ENCODE peak calls at places on chromosomes 3 and 15, in eight cellular contexts. P is K562; T is RPMI8226; E is HepG2; A is dermis blood vessel endothelial cell; C is kidney tubule cell; L is stimulated activated CD8-positive, alpha-beta memory T cell treated with anti-CD3 and anti-CD28 coated beads, Interleukin-7, amount 100 ng/mL, for 1 hour; V is effector memory CD8-positive, alpha-beta T cell. X is an unnamed sample.

GRCh38 chr15:25790003-25790660 is 73.0 kb downstream of the ATP10A start:
- DNase-seq in A (no peak), L (no peak), E (no peak), T (no peak), P (no peak), V (no peak), C (peak), X (no peak)

GRCh38 chr3:151400341-151400740 is 15.8 kb upstream of the P2RY12 start:
- DNase-seq in A (no peak), L (no peak), T (no peak), P (no peak), C (no peak), V (no peak), E (no peak), X (no peak)

GRCh38 chr3:45929042-45929679 is 14.1 kb upstream of the CXCR6 start:
- DNase-seq in V (peak), L (no peak), A (peak), P (peak), T (peak), C (peak), E (peak), X (no peak)

GRCh38 chr3:120160050-120160449 is 65.8 kb upstream of the GSK3B start:
- DNase-seq in E (no peak), T (no peak), L (no peak), A (no peak), V (no peak), P (no peak), C (peak), X (no peak)

GRCh38 chr3:5840091-5840490 is 652.6 kb downstream of the EDEM1 start:
- DNase-seq in T (no peak), V (no peak), C (peak), E (no peak), A (no peak), L (no peak), P (no peak), X (no peak)

GRCh38 chr15:66611257-66612053 is 45.7 kb upstream of the LCTL start:
- DNase-seq in A (no peak), C (no peak), E (peak), V (no peak), L (no peak), T (no peak), P (no peak), X (no peak)

GRCh38 chr3:15860014-15860934 is 62.5 kb upstream of the ANKRD28 start:
- DNase-seq in C (peak), V (no peak), E (peak), T (peak), A (peak), L (no peak), P (peak), X (no peak)

GRCh38 chr3:129530331-129530761 is 1.9 kb downstream of the RHO start:
- DNase-seq in E (no peak), L (no peak), A (peak), T (no peak), C (peak), P (no peak), V (no peak), X (peak)

GRCh38 chr15:78415284-78415683 is 22.7 kb upstream of the IREB2 start:
- DNase-seq in P (peak), E (no peak), A (peak), C (no peak), L (no peak), T (peak), V (no peak), X (peak)

X was measured in dermis microvascular lymphatic vessel endothelial cell.